ENCODE peak calls at places on chromosomes 16 and 17, in nine cellular contexts. R is stomach; Y is AG20443; A is GM20000; K is ureter; P is activated CD4-positive, alpha-beta T cell treated with anti-CD3 and anti-CD28 coated beads for 24 hours; D is bronchial epithelial cell; L is skeletal muscle cell; N is stimulated activated CD4-positive, alpha-beta T cell treated with anti-CD3 and anti-CD28 coated beads, Interleukin-4, amount 100 ng/mL, for 1 hour. S is an unnamed sample.
A peak's percentile ranks its signal among the peaks of the same experiment; 100 is the strongest.

GRCh38 chr16:87216148-87216823 is 100.9 kb downstream of the C16orf95 start:
- DNase-seq in R (no peak), Y (no peak), A (no peak), K (no peak), P (no peak), D (no peak), L (no peak), N (no peak), S (no peak)

GRCh38 chr17:74818306-74818705 is 41.4 kb downstream of the GRIN2C start:
- DNase-seq in R (no peak), Y (no peak), A (no peak), K (no peak), P (no peak), D (no peak), L (no peak), N (no peak), S (no peak)

GRCh38 chr17:13140750-13141149 is 122.9 kb upstream of the ELAC2 start:
- DNase-seq in R (no peak), Y (no peak), A (no peak), K (no peak), P (no peak), D (no peak), L (no peak), N (no peak), S (peak; percentile 27)

GRCh38 chr16:70345840-70346239 is 863 bp upstream of the DDX19A start:
- DNase-seq in R (no peak), Y (no peak), A (no peak), K (no peak), P (no peak), D (no peak), L (no peak), N (no peak), S (no peak)

GRCh38 chr17:32124985-32125847 is 17.1 kb upstream of the RHOT1 start:
- DNase-seq in R (peak; percentile 70), Y (no peak), A (no peak), K (no peak), P (no peak), D (no peak), L (no peak), N (no peak), S (no peak)

GRCh38 chr17:58396173-58396572 is 21.2 kb downstream of the RNF43 start:
- DNase-seq in R (no peak), Y (no peak), A (no peak), K (no peak), P (no peak), D (no peak), L (no peak), N (no peak), S (no peak)

GRCh38 chr17:48471807-48472484 is 41.9 kb upstream of the SKAP1 start:
- DNase-seq in R (no peak), Y (no peak), A (no peak), K (no peak), P (no peak), D (no peak), L (no peak), N (no peak), S (no peak)

GRCh38 chr16:85392756-85393673 is 220.1 kb upstream of the GSE1 start:
- DNase-seq in R (no peak), Y (no peak), A (no peak), K (peak; percentile 39), P (no peak), D (no peak), L (no peak), N (no peak), S (no peak)

S was measured in AG10803.